ENCODE peak calls at places on chromosomes 5 and 9, in five cellular contexts. C, W, M, O and T are unnamed samples.

GRCh38 chr9:128420651-128421473 is at the start of gene CERCAM:
- DNase-seq in C (peak), W (peak), O (peak), M (peak), T (peak)

GRCh38 chr9:92707530-92707929 is 37.6 kb upstream of the IPPK start:
- DNase-seq in M (no peak), O (no peak), C (no peak), W (no peak), T (no peak)

GRCh38 chr9:112334319-112334828 is 955 bp upstream of the PTBP3 start:
- DNase-seq in O (no peak), C (peak), W (peak), M (no peak), T (no peak)

GRCh38 chr9:77848428-77848827 is 183.2 kb downstream of the GNAQ start:
- DNase-seq in W (no peak), M (no peak), O (no peak), C (no peak), T (no peak)

GRCh38 chr5:53373420-53374188 is 106.8 kb upstream of the FST start:
- DNase-seq in O (no peak), W (no peak), C (no peak), M (no peak), T (no peak)

GRCh38 chr5:59187772-59188347 is 605.0 kb downstream of the RAB3C start:
- DNase-seq in O (peak), M (no peak), C (no peak), W (no peak), T (no peak)

GRCh38 chr9:129550199-129550839 is 70.6 kb downstream of the C9orf50 start:
- DNase-seq in W (no peak), O (no peak), C (peak), M (peak), T (peak)

GRCh38 chr5:159741829-159742228 is 174.5 kb upstream of the ADRA1B start:
- DNase-seq in W (no peak), M (no peak), O (no peak), C (no peak), T (no peak)

GRCh38 chr5:75461679-75462078 is 49.8 kb downstream of the CERT1 start:
- DNase-seq in C (no peak), W (no peak), M (no peak), O (no peak), T (no peak)

GRCh38 chr5:82641362-82641988 is 363.3 kb upstream of the RPS23 start:
- DNase-seq in C (peak), O (peak), M (peak), W (peak), T (no peak)

GRCh38 chr9:76904661-76905457 is 1.1 kb downstream of the PRUNE2 start:
- DNase-seq in O (peak), W (no peak), M (no peak), C (no peak), T (no peak)

GRCh38 chr5:134533115-134533815 is 7.8 kb downstream of the JADE2 start:
- DNase-seq in M (no peak), O (no peak), W (no peak), C (peak), T (no peak)

GRCh38 chr5:174317261-174317894 is 271.9 kb downstream of the NSG2 start:
- DNase-seq in O (peak), W (peak), M (peak), C (no peak), T (no peak)

GRCh38 chr9:93905473-93906133 is 49.6 kb downstream of the BARX1 start:
- DNase-seq in C (peak), O (no peak), M (no peak), W (no peak), T (no peak)

GRCh38 chr5:51172853-51173635 is 210.2 kb upstream of the ISL1 start:
- DNase-seq in M (no peak), W (peak), O (no peak), C (no peak), T (no peak)

GRCh38 chr5:136066705-136067271 is 38.0 kb downstream of the TGFBI start:
- DNase-seq in C (peak), M (peak), W (no peak), O (no peak), T (no peak)

GRCh38 chr9:128266868-128267590 is 8.8 kb downstream of the GOLGA2 start:
- DNase-seq in O (no peak), M (no peak), C (no peak), W (no peak), T (no peak)

GRCh38 chr5:39420482-39421145 is 4.2 kb downstream of the DAB2 start:
- DNase-seq in O (no peak), M (peak), C (peak), W (no peak), T (no peak)

GRCh38 chr9:8078641-8079140 is 279.1 kb upstream of the DMAC1 start:
- DNase-seq in M (no peak), W (no peak), O (no peak), C (no peak), T (no peak)

GRCh38 chr9:88243736-88244135 is 105.5 kb upstream of the SPATA31C2 start:
- DNase-seq in O (no peak), W (no peak), M (no peak), C (no peak), T (no peak)

GRCh38 chr9:115650768-115651167 is 502.8 kb upstream of the PAPPA start:
- DNase-seq in O (no peak), M (no peak), C (no peak), W (no peak), T (no peak)

GRCh38 chr9:113997610-113998009 is 80.5 kb downstream of the AMBP start:
- DNase-seq in W (no peak), O (peak), M (peak), C (no peak), T (peak)

GRCh38 chr5:99104538-99105132 is 175.8 kb upstream of the CHD1 start:
- DNase-seq in O (peak), M (no peak), C (no peak), W (peak), T (no peak)

GRCh38 chr5:78320461-78320860 is 26.0 kb upstream of the AP3B1 start:
- DNase-seq in M (no peak), C (no peak), O (peak), W (no peak), T (no peak)

GRCh38 chr9:135282001-135282731 is 194.7 kb downstream of the OLFM1 start:
- DNase-seq in W (no peak), O (peak), M (peak), C (peak), T (no peak)

GRCh38 chr9:5536684-5537083 is 26.4 kb downstream of the PDCD1LG2 start:
- DNase-seq in C (no peak), O (no peak), M (no peak), W (no peak), T (no peak)

GRCh38 chr9:99964336-99964735 is 57.9 kb downstream of the STX17 start:
- DNase-seq in C (no peak), M (no peak), W (no peak), O (no peak), T (no peak)

GRCh38 chr5:128920345-128921215 is 44.7 kb upstream of the SLC27A6 start:
- DNase-seq in M (no peak), C (no peak), O (no peak), W (no peak), T (no peak)

GRCh38 chr5:93622240-93622885 is 39.3 kb downstream of the NR2F1 start:
- DNase-seq in M (no peak), W (peak), C (no peak), O (peak), T (no peak)

GRCh38 chr9:16143947-16144890 is 591.4 kb downstream of the CCDC171 start:
- DNase-seq in M (no peak), W (no peak), C (no peak), O (no peak), T (no peak)

GRCh38 chr5:113172231-113172826 is 195.7 kb downstream of the DCP2 start:
- DNase-seq in M (no peak), O (no peak), W (peak), C (no peak), T (peak)

GRCh38 chr5:157915638-157916037 is 56.7 kb upstream of the CLINT1 start:
- DNase-seq in O (peak), W (no peak), M (peak), C (peak), T (no peak)

GRCh38 chr9:111928342-111928720 is 31.7 kb downstream of the UGCG start:
- DNase-seq in W (no peak), O (no peak), C (no peak), M (no peak), T (no peak)

GRCh38 chr5:102760815-102761214 is 5.7 kb downstream of the PAM start:
- DNase-seq in W (peak), O (peak), C (no peak), M (no peak), T (no peak)